ENCODE peak calls at places on chromosomes 4 and X, in ten cellular contexts. F is IMR-90, Z is upper lobe of left lung, G is right lobe of liver, V is stomach, E is tibial artery, Y is colonic mucosa, S is heart left ventricle, U is astrocyte, T is uterus. O is an unnamed sample. For H3K9me3, the result is how much of the 10 kb centered on the place peaks cover.

GRCh38 chr4:109148577-109149075 is 153.8 kb downstream of the COL25A1 start:
- DNase-seq in T (no peak), G (no peak), V (no peak), S (no peak), E (no peak), Y (no peak), Z (no peak), U (no peak), F (no peak), O (no peak)

GRCh38 chrX:107154787-107155620 is 36.4 kb upstream of the RBM41 start:
- DNase-seq in F (peak), Y (no peak), E (no peak), U (peak), Z (no peak), V (no peak), T (no peak), G (no peak), S (no peak), O (no peak)

GRCh38 chr4:53162926-53163325 is 202.9 kb downstream of the SCFD2 start:
- DNase-seq in S (no peak), G (no peak), Z (no peak), F (no peak), T (no peak), V (no peak), Y (no peak), E (no peak), U (no peak), O (no peak)

GRCh38 chrX:83916525-83916924 is 55.6 kb downstream of the CYLC1 start:
- DNase-seq in E (no peak), V (no peak), S (no peak), U (no peak), G (no peak), Y (no peak), F (peak), T (no peak), Z (no peak), O (no peak)

GRCh38 chr4:114251020-114251419 is 271.6 kb upstream of the ARSJ start:
- DNase-seq in F (no peak), Z (no peak), T (no peak), Y (no peak), S (no peak), E (no peak), V (no peak), G (no peak), U (no peak), O (no peak)

GRCh38 chr4:86307432-86307831 is 52.4 kb downstream of the MAPK10 start:
- DNase-seq in Z (no peak), Y (no peak), E (no peak), T (no peak), U (peak), F (no peak), S (no peak), G (no peak), V (no peak), O (no peak)

GRCh38 chr4:189525304-189525703 is 415.4 kb upstream of the FRG1 start:
- DNase-seq in S (no peak), E (no peak), Y (no peak), Z (peak), U (no peak), V (no peak), F (no peak), G (no peak), T (no peak), O (no peak)

GRCh38 chr4:183430317-183430986 is 14.0 kb upstream of the CDKN2AIP start:
- DNase-seq in G (no peak), Z (no peak), E (no peak), U (no peak), V (no peak), T (peak), Y (peak), S (no peak), F (no peak), O (no peak)

GRCh38 chr4:158253350-158253980 is 43.2 kb downstream of the TMEM144 start:
- DNase-seq in U (peak), V (peak), T (peak), S (no peak), Z (no peak), E (no peak), Y (peak), F (peak), G (peak), O (no peak)

GRCh38 chrX:136725446-136726104 is 55.2 kb downstream of the ARHGEF6 start:
- DNase-seq in Y (no peak), V (no peak), T (peak), S (no peak), Z (no peak), G (no peak), F (peak), U (peak), E (peak), O (no peak)

GRCh38 chrX:77431227-77431626 is 16.0 kb upstream of the FGF16 start:
- DNase-seq in Y (no peak), U (peak), Z (no peak), F (peak), E (peak), G (no peak), T (no peak), S (no peak), V (no peak), O (no peak)

GRCh38 chrX:55201930-55202579 is 18.1 kb upstream of the PAGE5 start:
- DNase-seq in F (no peak), S (no peak), T (no peak), E (no peak), Z (no peak), V (no peak), Y (no peak), U (no peak), G (peak), O (no peak)

GRCh38 chr4:38223306-38223705 is 263.1 kb downstream of the PTTG2 start:
- DNase-seq in Z (no peak), Y (no peak), F (no peak), S (no peak), E (no peak), V (no peak), T (no peak), U (no peak), G (peak), O (no peak)

GRCh38 chr4:36165256-36166005 is 78.9 kb downstream of the ARAP2 start:
- DNase-seq in S (no peak), T (no peak), Y (no peak), F (peak), U (peak), G (no peak), E (no peak), Z (no peak), V (no peak), O (no peak)

GRCh38 chr4:114383721-114384120 is 214.9 kb upstream of the UGT8 start:
- DNase-seq in U (peak), S (no peak), V (no peak), T (no peak), G (no peak), Y (no peak), F (peak), E (no peak), Z (no peak), O (no peak)

GRCh38 chrX:150544835-150545790 is 23.3 kb upstream of the MTM1 start:
- DNase-seq in Z (no peak), G (no peak), V (no peak), U (no peak), S (no peak), T (no peak), Y (no peak), F (no peak), E (no peak), O (no peak)

GRCh38 chr4:186617921-186618320 is 62.6 kb upstream of the MTNR1A start:
- DNase-seq in Y (no peak), T (no peak), G (no peak), F (peak), E (no peak), V (no peak), U (peak), Z (no peak), S (no peak), O (no peak)

GRCh38 chr4:79197275-79198009 is 128.4 kb downstream of the NAA11 start:
- DNase-seq in U (no peak), F (no peak), V (no peak), E (no peak), T (no peak), Z (no peak), Y (no peak), G (no peak), S (no peak), O (no peak)

GRCh38 chrX:9420513-9420912 is 44.3 kb upstream of the TBL1X start:
- DNase-seq in E (no peak), S (no peak), F (peak), V (no peak), U (no peak), G (no peak), Y (no peak), Z (no peak), T (no peak), O (no peak)

GRCh38 chrX:47232803-47233332 is at the start of gene USP11:
- DNase-seq in S (peak), U (peak), G (no peak), V (peak), T (peak), Y (no peak), Z (peak), E (peak), F (peak), O (no peak)

GRCh38 chr4:40601641-40602040 is 28.0 kb downstream of the RBM47 start:
- DNase-seq in U (no peak), F (no peak), E (no peak), Y (no peak), S (no peak), Z (no peak), V (peak), T (no peak), G (no peak), O (no peak)

GRCh38 chr4:24032371-24032989 is 142.6 kb upstream of the PPARGC1A start:
- DNase-seq in S (peak), U (no peak), G (no peak), E (no peak), Y (no peak), T (no peak), V (peak), F (peak), Z (no peak), O (no peak)

GRCh38 chr4:142404191-142404611 is 441.9 kb downstream of the INPP4B start:
- DNase-seq in E (no peak), V (no peak), S (no peak), F (peak), Z (no peak), U (peak), G (no peak), T (peak), Y (no peak), O (no peak)

GRCh38 chrX:40449956-40450701 is 130.6 kb upstream of the ATP6AP2 start:
- DNase-seq in V (no peak), G (no peak), T (no peak), Z (no peak), U (no peak), S (no peak), Y (no peak), E (no peak), F (no peak), O (no peak)

GRCh38 chr4:133147922-133148689 is 988 bp upstream of the PCDH10 start:
- DNase-seq in T (no peak), Z (peak), F (peak), G (no peak), S (peak), V (no peak), E (peak), U (peak), Y (no peak), O (no peak)
- H3K4me3 ChIP-seq in T (peak), Z (peak), F (peak), G (peak), S (no peak), V (peak), E (peak), U (peak), Y (no peak), O (peak)

DNA sequence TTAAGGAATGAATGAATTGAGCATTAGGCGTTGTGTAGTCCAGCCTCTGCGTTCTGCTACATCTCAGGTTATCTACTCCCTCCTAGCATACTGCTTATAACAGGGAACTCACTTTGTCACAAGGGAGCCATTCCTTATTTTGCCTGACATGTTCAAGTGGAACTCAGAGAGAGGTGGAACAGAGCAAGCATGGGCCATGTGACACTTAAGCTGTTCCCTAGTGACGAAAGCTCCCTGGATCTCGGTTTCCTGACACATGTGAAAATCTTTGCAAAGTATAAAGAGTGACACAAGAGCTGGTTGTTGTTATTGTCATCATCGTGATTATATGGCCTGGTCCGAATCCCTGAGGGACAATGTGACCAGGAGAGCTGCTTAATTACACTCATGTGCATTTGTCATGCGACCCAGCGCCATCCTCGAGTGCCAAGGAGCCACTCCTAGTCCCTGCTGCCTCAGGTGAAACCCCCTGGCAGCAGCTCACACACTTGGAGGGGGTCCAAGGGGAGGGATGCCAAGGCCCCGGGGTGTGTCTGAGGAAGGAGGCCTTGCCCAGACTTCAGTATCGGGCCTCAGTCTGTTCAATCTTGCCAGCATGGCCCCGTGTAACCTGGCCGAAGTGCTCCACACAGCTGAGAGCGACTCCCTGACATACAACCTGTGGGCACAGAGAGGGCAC is 98.5 kb upstream of the MAP3K15 start:
- DNase-seq in E (no peak), T (no peak), S (peak), V (peak), Z (no peak), Y (peak), U (no peak), G (no peak), F (no peak), O (peak)
- H3K9me3 ChIP-seq in E (under half), T (under half), S (under half), V (under half), Z (under half), Y (under half), U (under half), G (under half), F (under half), O (under half)

GRCh38 chrX:38305971-38306370 is 21.3 kb downstream of the RPGR start:
- DNase-seq in U (no peak), S (no peak), E (no peak), Z (no peak), Y (no peak), T (no peak), G (no peak), V (no peak), F (no peak), O (no peak)

GRCh38 chrX:38304010-38304409 is 23.3 kb downstream of the RPGR start:
- DNase-seq in U (no peak), V (no peak), Z (no peak), E (no peak), S (no peak), G (no peak), T (no peak), Y (no peak), F (peak), O (no peak)
- TF ChIP-seq CTCF in U (peak), V (no peak), Z (no peak), E (no peak), S (no peak), G (peak), T (no peak), Y (no peak), F (peak), O (peak)

GRCh38 chr4:54784188-54784671 is 126.5 kb downstream of the KIT start:
- DNase-seq in V (peak), F (peak), U (peak), T (peak), G (peak), S (peak), E (peak), Z (peak), Y (peak), O (peak)

GRCh38 chr4:54779797-54780196 is 122.0 kb downstream of the KIT start:
- DNase-seq in G (no peak), T (no peak), V (no peak), Z (no peak), U (no peak), F (no peak), E (no peak), S (no peak), Y (no peak), O (no peak)

GRCh38 chr4:54783402-54784110 is 125.8 kb downstream of the KIT start:
- DNase-seq in U (no peak), E (no peak), G (no peak), S (no peak), F (no peak), Y (no peak), Z (no peak), V (peak), T (no peak), O (no peak)

GRCh38 chr4:54781771-54782170 is 124.0 kb downstream of the KIT start:
- DNase-seq in S (no peak), E (peak), V (peak), F (no peak), Z (no peak), G (no peak), T (peak), U (no peak), Y (no peak), O (peak)
- H3K4me3 ChIP-seq in S (no peak), E (no peak), V (no peak), F (no peak), Z (no peak), G (no peak), T (no peak), U (no peak), Y (no peak), O (no peak)

GRCh38 chr4:76605099-76605563 is 170.1 kb downstream of the SHROOM3 start:
- DNase-seq in Y (no peak), G (no peak), S (no peak), E (no peak), Z (no peak), V (no peak), F (peak), T (peak), U (no peak), O (no peak)
- H3K9me3 ChIP-seq in Y (under half), G (under half), S (under half), E (under half), Z (under half), V (under half), F (under half), T (under half), U (under half), O (under half)

DNA sequence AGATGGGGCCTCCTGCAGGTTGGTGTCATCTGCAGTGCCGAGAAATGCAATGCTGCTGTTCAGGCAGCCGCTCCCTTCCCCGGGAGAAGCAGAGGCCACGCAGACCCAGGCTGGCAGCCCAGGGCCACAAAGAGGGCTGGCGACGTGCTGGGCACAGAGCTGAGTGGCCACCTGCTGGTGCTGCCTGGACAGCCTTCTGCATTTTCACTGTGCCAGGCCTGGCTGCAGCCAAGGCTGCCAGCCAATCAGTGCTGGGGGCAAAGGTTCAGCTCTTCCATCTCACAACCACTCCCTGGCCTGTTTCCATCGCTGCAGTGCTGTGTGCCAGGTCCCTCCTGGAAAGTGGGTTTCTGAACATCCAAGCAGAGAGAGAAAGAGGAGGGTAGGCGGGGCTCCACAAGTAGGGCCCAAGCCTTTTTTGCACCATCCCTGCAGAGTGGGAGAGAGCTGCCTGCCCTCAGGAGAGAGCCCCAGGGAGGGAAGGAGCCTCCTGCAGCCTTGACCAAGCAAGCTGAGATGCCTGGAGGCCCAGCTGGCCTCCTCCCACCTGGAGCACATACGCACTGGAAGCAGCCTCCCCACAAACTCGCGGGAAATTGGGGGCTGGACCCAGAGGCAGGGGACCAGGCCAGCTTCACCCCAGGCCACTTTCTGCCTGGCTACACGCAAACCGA is 20.1 kb downstream of the ADRA2C start:
- DNase-seq in Z (peak), E (no peak), S (peak), V (peak), G (peak), T (no peak), Y (peak), F (no peak), U (no peak), O (no peak)
- TF ChIP-seq CTCF in Z (no peak), E (peak), S (no peak), V (no peak), G (peak), T (no peak), Y (no peak), F (no peak), U (no peak), O (peak)

DNA sequence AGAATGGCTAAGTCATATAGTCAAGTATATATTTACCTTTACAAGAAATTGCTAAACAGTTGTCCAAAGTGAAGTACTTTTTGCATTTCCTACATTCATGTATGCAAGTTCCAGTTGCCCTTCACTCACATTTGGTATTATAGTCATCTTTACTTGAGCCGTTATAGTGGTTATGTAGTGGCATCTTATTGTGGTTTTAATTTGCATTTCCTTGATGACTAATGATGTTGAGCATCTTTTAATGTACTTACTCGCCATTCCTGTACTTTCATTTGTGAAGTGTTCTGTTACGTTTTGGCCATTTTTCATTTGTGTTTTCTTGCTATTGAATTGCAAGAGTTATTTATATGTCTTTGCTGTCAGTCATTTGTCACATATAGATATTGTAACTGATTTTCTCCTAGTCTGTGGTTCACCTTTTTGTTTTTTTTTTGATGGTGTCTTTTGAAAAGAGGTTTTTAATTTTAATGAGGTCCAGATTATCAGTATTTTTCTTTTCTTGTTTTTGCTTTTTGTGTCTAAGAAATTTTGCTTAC is 27.6 kb downstream of the ARFIP1 start:
- DNase-seq in Z (no peak), U (peak), G (no peak), S (no peak), F (peak), Y (no peak), E (no peak), T (no peak), V (no peak), O (no peak)
- H3K4me3 ChIP-seq in Z (no peak), U (peak), G (no peak), S (no peak), F (no peak), Y (no peak), E (no peak), T (no peak), V (no peak), O (no peak)